ENCODE peak calls at places on chromosomes 4 and X, in ten cellular contexts. One of them, this sample, is unnamed.

GRCh38 chr4:26583538-26583864 is 383 bp upstream of the TBC1D19 start:
- DNase-seq in A549: no peak
- DNase-seq in right lobe of liver: no peak
- DNase-seq in tibial nerve: no peak
- DNase-seq in H1: no peak
- DNase-seq in Peyer's patch: no peak
- DNase-seq in thyroid gland: no peak
- DNase-seq in GM12878: no peak
- DNase-seq in suprapubic skin: no peak
- DNase-seq in body of pancreas: no peak
- DNase-seq in this sample: no peak

GRCh38 chr4:60461551-60461950 is 738.6 kb upstream of the ADGRL3 start:
- DNase-seq in tibial nerve: no peak
- DNase-seq in right lobe of liver: no peak
- DNase-seq in GM12878: no peak
- DNase-seq in H1: no peak
- DNase-seq in body of pancreas: no peak
- DNase-seq in Peyer's patch: no peak
- DNase-seq in A549: no peak
- DNase-seq in thyroid gland: no peak
- DNase-seq in suprapubic skin: no peak
- DNase-seq in this sample: no peak

GRCh38 chr4:167614866-167615265 is 380.6 kb upstream of the SPOCK3 start:
- DNase-seq in right lobe of liver: no peak
- DNase-seq in Peyer's patch: no peak
- DNase-seq in GM12878: no peak
- DNase-seq in thyroid gland: no peak
- DNase-seq in tibial nerve: no peak
- DNase-seq in body of pancreas: no peak
- DNase-seq in suprapubic skin: no peak
- DNase-seq in A549: no peak
- DNase-seq in H1: no peak
- DNase-seq in this sample: no peak

GRCh38 chrX:120749141-120749846 is 119.4 kb upstream of the C1GALT1C1 start:
- DNase-seq in suprapubic skin: no peak
- DNase-seq in body of pancreas: no peak
- DNase-seq in Peyer's patch: peak; percentile 73
- DNase-seq in thyroid gland: no peak
- DNase-seq in GM12878: no peak
- DNase-seq in tibial nerve: no peak
- DNase-seq in H1: no peak
- DNase-seq in A549: no peak
- DNase-seq in right lobe of liver: no peak
- DNase-seq in this sample: no peak

GRCh38 chr4:102850373-102850772 is 18.4 kb upstream of the CISD2 start:
- DNase-seq in body of pancreas: no peak
- DNase-seq in tibial nerve: no peak
- DNase-seq in GM12878: no peak
- DNase-seq in thyroid gland: no peak
- DNase-seq in suprapubic skin: no peak
- DNase-seq in H1: no peak
- DNase-seq in Peyer's patch: no peak
- DNase-seq in right lobe of liver: no peak
- DNase-seq in A549: no peak
- DNase-seq in this sample: no peak

GRCh38 chr4:42344749-42345148 is 52.5 kb upstream of the SHISA3 start:
- DNase-seq in right lobe of liver: no peak
- DNase-seq in H1: no peak
- DNase-seq in body of pancreas: no peak
- DNase-seq in A549: no peak
- DNase-seq in Peyer's patch: no peak
- DNase-seq in tibial nerve: no peak
- DNase-seq in GM12878: no peak
- DNase-seq in thyroid gland: no peak
- DNase-seq in suprapubic skin: no peak
- DNase-seq in this sample: no peak

GRCh38 chr4:3519468-3520264 is 12.6 kb downstream of the LRPAP1 start:
- DNase-seq in Peyer's patch: no peak
- DNase-seq in suprapubic skin: peak; percentile 40
- DNase-seq in H1: no peak
- DNase-seq in A549: no peak
- DNase-seq in GM12878: no peak
- DNase-seq in right lobe of liver: no peak
- DNase-seq in tibial nerve: no peak
- DNase-seq in thyroid gland: no peak
- DNase-seq in body of pancreas: no peak
- DNase-seq in this sample: no peak

GRCh38 chr4:149765630-149766029 is 50.0 kb downstream of the IQCM start:
- DNase-seq in A549: no peak
- DNase-seq in Peyer's patch: no peak
- DNase-seq in suprapubic skin: no peak
- DNase-seq in body of pancreas: no peak
- DNase-seq in GM12878: no peak
- DNase-seq in H1: no peak
- DNase-seq in right lobe of liver: no peak
- DNase-seq in thyroid gland: no peak
- DNase-seq in tibial nerve: no peak
- DNase-seq in this sample: no peak

GRCh38 chr4:87090305-87090704 is 130.1 kb downstream of the KLHL8 start:
- DNase-seq in A549: no peak
- DNase-seq in GM12878: no peak
- DNase-seq in thyroid gland: no peak
- DNase-seq in tibial nerve: no peak
- DNase-seq in H1: no peak
- DNase-seq in body of pancreas: no peak
- DNase-seq in suprapubic skin: no peak
- DNase-seq in Peyer's patch: no peak
- DNase-seq in right lobe of liver: no peak
- DNase-seq in this sample: no peak

GRCh38 chr4:87089368-87089767 is 131.1 kb downstream of the KLHL8 start:
- DNase-seq in Peyer's patch: no peak
- DNase-seq in suprapubic skin: no peak
- DNase-seq in thyroid gland: no peak
- DNase-seq in H1: no peak
- DNase-seq in body of pancreas: no peak
- DNase-seq in GM12878: no peak
- DNase-seq in tibial nerve: no peak
- DNase-seq in A549: no peak
- DNase-seq in right lobe of liver: no peak
- DNase-seq in this sample: no peak

GRCh38 chr4:87086143-87086805 is 134.1 kb downstream of the KLHL8 start:
- DNase-seq in body of pancreas: no peak
- DNase-seq in A549: no peak
- DNase-seq in H1: no peak
- DNase-seq in tibial nerve: no peak
- DNase-seq in Peyer's patch: no peak
- DNase-seq in right lobe of liver: no peak
- DNase-seq in thyroid gland: no peak
- DNase-seq in GM12878: no peak
- DNase-seq in suprapubic skin: no peak
- DNase-seq in this sample: no peak

GRCh38 chr4:87088188-87088587 is 132.2 kb downstream of the KLHL8 start:
- DNase-seq in body of pancreas: no peak
- DNase-seq in tibial nerve: no peak
- DNase-seq in H1: no peak
- DNase-seq in suprapubic skin: no peak
- DNase-seq in right lobe of liver: no peak
- DNase-seq in GM12878: no peak
- DNase-seq in A549: no peak
- DNase-seq in thyroid gland: no peak
- DNase-seq in Peyer's patch: no peak
- DNase-seq in this sample: no peak

DNA sequence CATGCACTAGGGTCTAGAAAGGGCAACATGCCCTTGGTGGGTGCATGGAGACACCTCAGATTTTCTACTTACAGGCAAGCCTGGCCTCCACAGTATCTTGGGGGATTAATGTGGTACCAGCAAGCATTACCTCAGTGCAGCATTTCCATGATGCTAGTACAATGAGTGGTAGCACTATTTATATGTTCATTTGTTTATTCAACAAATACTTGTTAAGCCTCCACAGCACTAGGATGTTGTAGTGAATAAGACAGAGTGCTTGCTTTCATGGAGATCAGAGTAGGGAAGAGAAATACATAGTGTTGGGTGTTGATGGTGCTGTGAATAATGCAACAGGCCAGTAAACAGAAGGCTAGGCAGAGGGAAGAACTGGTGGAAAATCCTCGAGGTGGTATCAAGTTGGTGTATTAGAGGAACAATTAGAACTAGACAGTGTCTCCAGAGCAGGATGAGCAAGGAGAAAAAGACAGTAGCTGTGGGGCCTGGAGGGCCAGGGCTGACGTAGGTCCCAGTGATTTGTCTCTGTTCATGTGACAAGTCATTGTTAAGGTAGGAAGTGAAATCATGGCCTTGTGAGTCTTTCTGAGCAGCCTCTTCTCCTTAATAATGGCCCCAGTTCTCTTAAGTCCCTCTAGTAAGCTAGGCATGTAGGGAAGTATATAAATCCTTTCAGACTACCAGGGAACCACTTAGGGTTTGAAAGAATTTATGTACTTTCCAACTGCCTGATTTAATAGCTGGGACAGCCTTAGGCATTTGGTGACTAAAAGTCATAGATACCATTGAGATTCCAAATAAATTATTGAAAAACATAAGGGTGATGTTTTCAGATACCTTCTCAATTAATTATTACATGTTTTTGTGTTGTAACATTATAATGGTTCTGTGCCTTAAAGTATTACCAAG is 133.2 kb downstream of the KLHL8 start:
- DNase-seq in A549: no peak
- DNase-seq in tibial nerve: no peak
- DNase-seq in body of pancreas: no peak
- DNase-seq in right lobe of liver: no peak
- DNase-seq in Peyer's patch: no peak
- DNase-seq in H1: no peak
- DNase-seq in GM12878: no peak
- DNase-seq in thyroid gland: no peak
- DNase-seq in suprapubic skin: no peak
- DNase-seq in this sample: no peak
- H3K4me1 ChIP-seq in A549: peaks cover 17% of the 10 kb centered on the region
- H3K4me1 ChIP-seq in tibial nerve: no peaks in the 10 kb centered on the region
- H3K4me1 ChIP-seq in body of pancreas: peaks cover 15% of the 10 kb centered on the region
- H3K4me1 ChIP-seq in right lobe of liver: no peaks in the 10 kb centered on the region
- H3K4me1 ChIP-seq in Peyer's patch: no peaks in the 10 kb centered on the region
- H3K4me1 ChIP-seq in H1: no peaks in the 10 kb centered on the region
- H3K4me1 ChIP-seq in GM12878: peaks cover under 1% of the 10 kb centered on the region
- H3K4me1 ChIP-seq in thyroid gland: peaks cover 60% of the 10 kb centered on the region
- H3K4me1 ChIP-seq in suprapubic skin: peaks cover 49% of the 10 kb centered on the region
- H3K4me1 ChIP-seq in this sample: peaks cover 17% of the 10 kb centered on the region

GRCh38 chr4:43781125-43781524 is 667.5 kb downstream of the KCTD8 start:
- DNase-seq in tibial nerve: no peak
- DNase-seq in suprapubic skin: no peak
- DNase-seq in A549: no peak
- DNase-seq in GM12878: no peak
- DNase-seq in H1: no peak
- DNase-seq in Peyer's patch: no peak
- DNase-seq in thyroid gland: no peak
- DNase-seq in right lobe of liver: no peak
- DNase-seq in body of pancreas: no peak
- DNase-seq in this sample: no peak

GRCh38 chr4:43778187-43778915 is 670.3 kb downstream of the KCTD8 start:
- DNase-seq in suprapubic skin: no peak
- DNase-seq in tibial nerve: no peak
- DNase-seq in Peyer's patch: no peak
- DNase-seq in right lobe of liver: no peak
- DNase-seq in thyroid gland: no peak
- DNase-seq in GM12878: no peak
- DNase-seq in A549: no peak
- DNase-seq in body of pancreas: no peak
- DNase-seq in H1: no peak
- DNase-seq in this sample: no peak

DNA sequence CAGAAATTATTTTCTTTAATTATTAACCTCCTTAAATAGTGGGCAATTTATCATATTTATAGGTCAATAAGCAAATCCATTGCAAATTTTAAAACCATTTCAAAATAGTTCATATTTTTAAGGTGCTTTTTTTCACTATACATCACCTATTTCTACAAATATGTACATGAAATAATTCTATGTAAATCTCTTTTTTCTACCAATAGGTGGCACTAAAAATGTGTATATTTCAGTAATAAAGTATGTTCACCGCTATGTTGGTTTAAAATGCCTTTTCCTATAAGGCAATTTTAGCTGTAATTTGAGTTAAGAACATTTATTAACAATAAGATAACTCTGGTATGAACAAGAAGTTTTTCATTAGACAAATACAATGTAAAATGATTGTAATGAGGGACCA is 672.2 kb downstream of the KCTD8 start:
- DNase-seq in A549: no peak
- DNase-seq in Peyer's patch: no peak
- DNase-seq in GM12878: no peak
- DNase-seq in right lobe of liver: no peak
- DNase-seq in thyroid gland: no peak
- DNase-seq in body of pancreas: no peak
- DNase-seq in tibial nerve: no peak
- DNase-seq in suprapubic skin: no peak
- DNase-seq in H1: no peak
- DNase-seq in this sample: no peak
- TF ChIP-seq CTCF in A549: peak; percentile 12
- TF ChIP-seq CTCF in Peyer's patch: no peak
- TF ChIP-seq CTCF in GM12878: no peak
- TF ChIP-seq CTCF in right lobe of liver: peak; percentile 14
- TF ChIP-seq CTCF in thyroid gland: peak; percentile 34
- TF ChIP-seq CTCF in body of pancreas: peak; percentile 12
- TF ChIP-seq CTCF in tibial nerve: no peak
- TF ChIP-seq CTCF in suprapubic skin: no peak
- TF ChIP-seq CTCF in H1: no peak
- TF ChIP-seq CTCF in this sample: no peak

DNA sequence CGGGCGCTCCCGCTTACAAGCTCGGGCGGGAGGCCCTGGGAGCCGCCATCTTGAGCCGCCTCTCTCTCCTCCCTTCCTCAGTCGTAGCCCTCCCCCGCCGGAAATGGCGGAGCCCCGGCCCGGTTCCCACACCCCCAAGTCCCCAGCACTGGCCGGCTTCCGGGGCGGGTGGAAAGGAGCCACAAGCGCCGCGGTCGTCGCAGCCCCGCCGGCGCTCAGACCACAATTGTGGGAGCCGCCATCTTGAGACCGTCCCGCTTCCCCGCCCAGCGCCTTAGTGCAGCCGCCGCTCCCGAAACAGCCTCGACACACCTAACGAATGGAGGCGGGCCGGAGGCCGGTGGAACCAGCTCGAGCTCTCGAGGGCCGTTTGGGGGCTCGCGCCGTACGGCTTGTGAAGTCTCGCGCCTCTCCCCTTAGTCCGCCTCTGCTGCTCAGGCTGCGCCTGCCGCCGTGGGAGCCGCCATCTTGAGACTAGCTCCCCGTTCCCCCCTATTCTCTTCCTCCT is 440 bp downstream of the HCFC1 start:
- DNase-seq in suprapubic skin: peak; percentile 95
- DNase-seq in Peyer's patch: peak; percentile 96
- DNase-seq in H1: no peak
- DNase-seq in A549: peak; percentile 90
- DNase-seq in thyroid gland: peak; percentile 84
- DNase-seq in right lobe of liver: peak; percentile 89
- DNase-seq in body of pancreas: peak; percentile 88
- DNase-seq in GM12878: peak; percentile 65
- DNase-seq in tibial nerve: peak; percentile 70
- DNase-seq in this sample: peak; percentile 50
- TF ChIP-seq POLR2A in suprapubic skin: no peak
- TF ChIP-seq POLR2A in Peyer's patch: peak; percentile 27
- TF ChIP-seq POLR2A in H1: no peak
- TF ChIP-seq POLR2A in A549: no peak
- TF ChIP-seq POLR2A in thyroid gland: no peak
- TF ChIP-seq POLR2A in right lobe of liver: peak; percentile 54
- TF ChIP-seq POLR2A in body of pancreas: peak; percentile 38
- TF ChIP-seq POLR2A in GM12878: peak; percentile 67
- TF ChIP-seq POLR2A in tibial nerve: peak; percentile 44
- TF ChIP-seq POLR2A in this sample: peak; percentile 21

GRCh38 chr4:153116801-153117200 is 87.4 kb upstream of the TRIM2 start:
- DNase-seq in thyroid gland: no peak
- DNase-seq in right lobe of liver: no peak
- DNase-seq in suprapubic skin: no peak
- DNase-seq in tibial nerve: no peak
- DNase-seq in body of pancreas: no peak
- DNase-seq in H1: no peak
- DNase-seq in A549: no peak
- DNase-seq in Peyer's patch: no peak
- DNase-seq in GM12878: no peak
- DNase-seq in this sample: no peak
- H3K4me1 ChIP-seq in thyroid gland: no peaks in the 10 kb centered on the region
- H3K4me1 ChIP-seq in right lobe of liver: no peaks in the 10 kb centered on the region
- H3K4me1 ChIP-seq in suprapubic skin: peaks cover 18% of the 10 kb centered on the region
- H3K4me1 ChIP-seq in tibial nerve: no peaks in the 10 kb centered on the region
- H3K4me1 ChIP-seq in body of pancreas: peaks cover 11% of the 10 kb centered on the region
- H3K4me1 ChIP-seq in H1: no peaks in the 10 kb centered on the region
- H3K4me1 ChIP-seq in A549: peaks cover 45% of the 10 kb centered on the region
- H3K4me1 ChIP-seq in Peyer's patch: peaks cover 7% of the 10 kb centered on the region
- H3K4me1 ChIP-seq in GM12878: peaks cover 8% of the 10 kb centered on the region
- H3K4me1 ChIP-seq in this sample: peaks cover 23% of the 10 kb centered on the region

This sample was measured in esophagus squamous epithelium.